ENCODE peak calls at places on chromosomes 3 and 15, in eight cellular contexts. Q is brain microvascular endothelial cell; Z is tibial nerve; S is cardiac muscle cell; E is CD4-positive, alpha-beta memory T cell; A is neural progenitor cell; K is lung; J is CD8-positive, alpha-beta memory T cell. W is an unnamed sample. For H3K27me3, the result is how much of the 10 kb centered on the place peaks cover.

GRCh38 chr3:12040902-12041301 is 36.7 kb downstream of the SYN2 start:
- DNase-seq in K (no peak), E (no peak), J (no peak), Z (no peak), A (no peak), S (no peak), Q (no peak), W (peak)

GRCh38 chr3:158731938-158732855 is at the start of gene RARRES1:
- DNase-seq in S (peak), A (peak), J (no peak), Q (peak), K (peak), E (no peak), Z (peak), W (no peak)

GRCh38 chr15:95930659-95931375 is 399.7 kb upstream of the NR2F2 start:
- DNase-seq in K (no peak), S (no peak), Z (no peak), Q (no peak), A (no peak), E (no peak), J (no peak), W (no peak)

GRCh38 chr3:177589921-177590336 is 392.6 kb upstream of the TBL1XR1 start:
- DNase-seq in J (no peak), Z (peak), Q (peak), A (peak), E (no peak), K (peak), S (no peak), W (no peak)

GRCh38 chr3:29955413-29955812 is 651.0 kb upstream of the TGFBR2 start:
- DNase-seq in E (no peak), Z (no peak), A (no peak), S (no peak), J (no peak), Q (no peak), K (no peak), W (no peak)

GRCh38 chr15:88401269-88401971 is 65.8 kb downstream of the MRPL46 start:
- DNase-seq in A (no peak), K (no peak), Z (no peak), S (no peak), Q (no peak), J (no peak), E (no peak), W (no peak)

GRCh38 chr15:77031376-77032050 is 36.6 kb downstream of the PSTPIP1 start:
- DNase-seq in A (no peak), K (no peak), Z (no peak), S (no peak), E (no peak), J (no peak), Q (no peak), W (no peak)

GRCh38 chr3:132690040-132690439 is 29.9 kb downstream of the UBA5 start:
- DNase-seq in Z (no peak), J (no peak), Q (no peak), A (no peak), K (no peak), E (no peak), S (peak), W (no peak)

GRCh38 chr15:79122943-79123342 is 32.4 kb upstream of the RASGRF1 start:
- DNase-seq in S (no peak), J (no peak), E (no peak), A (no peak), Q (no peak), Z (no peak), K (no peak), W (no peak)

GRCh38 chr15:88621789-88622604 is 857 bp downstream of the AEN start:
- DNase-seq in J (peak), Q (peak), A (peak), E (peak), S (peak), Z (no peak), K (no peak), W (no peak)

GRCh38 chr3:196073188-196073838 is 8.6 kb downstream of the TFRC start:
- DNase-seq in E (peak), Q (peak), J (peak), K (peak), A (peak), Z (peak), S (peak), W (peak)

GRCh38 chr15:101329309-101329863 is 34.3 kb upstream of the SNRPA1 start:
- DNase-seq in Q (no peak), A (no peak), E (no peak), J (no peak), S (no peak), Z (no peak), K (no peak), W (no peak)

GRCh38 chr3:94063497-94064119 is 747 bp downstream of the NSUN3 start:
- DNase-seq in A (no peak), J (no peak), Z (no peak), K (no peak), Q (no peak), S (no peak), E (no peak), W (no peak)

GRCh38 chr3:125662675-125663074 is 67.4 kb upstream of the OSBPL11 start:
- DNase-seq in Q (no peak), K (no peak), E (no peak), Z (no peak), J (no peak), S (no peak), A (no peak), W (no peak)

GRCh38 chr3:64341355-64341754 is 116.1 kb upstream of the PRICKLE2 start:
- DNase-seq in A (peak), E (no peak), J (no peak), Q (no peak), K (no peak), S (no peak), Z (no peak), W (peak)
- H3K27ac ChIP-seq in A (no peak), E (no peak), J (no peak), Q (peak), K (peak), S (no peak), Z (no peak), W (no peak)

DNA sequence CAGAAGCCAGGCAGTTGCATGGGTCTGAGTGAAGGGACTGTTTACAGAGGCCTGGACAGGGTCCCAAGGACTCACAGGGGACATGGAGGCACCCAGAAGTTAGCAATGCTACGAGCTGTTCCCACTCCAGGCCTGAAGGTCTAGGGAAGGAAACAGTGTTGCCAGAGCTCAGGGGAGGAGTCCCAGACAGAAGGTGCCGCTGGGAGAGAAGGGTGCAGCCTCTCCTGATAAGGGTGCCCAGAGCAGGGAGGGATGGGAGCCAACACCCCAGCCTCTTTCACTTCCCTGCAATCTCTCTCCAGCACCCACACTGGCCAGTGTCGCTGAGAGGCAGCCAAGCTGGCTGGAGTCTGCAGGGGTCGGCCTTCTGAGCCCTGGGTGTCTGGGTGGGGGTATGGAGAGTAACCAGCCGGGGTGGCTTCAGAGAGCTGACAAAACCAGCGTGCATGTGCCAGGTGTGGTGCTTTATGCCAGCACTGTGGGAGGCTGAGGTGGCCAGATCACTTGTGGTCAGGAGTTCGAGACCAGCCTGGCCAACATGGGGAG is 61.2 kb upstream of the PRR23E start:
- DNase-seq in Z (no peak), E (no peak), J (no peak), S (no peak), A (no peak), Q (no peak), K (no peak), W (no peak)
- H3K27me3 ChIP-seq in Z (under half), E (under half), J (under half), S (under half), A (under half), Q (under half), K (under half), W (under half)

DNA sequence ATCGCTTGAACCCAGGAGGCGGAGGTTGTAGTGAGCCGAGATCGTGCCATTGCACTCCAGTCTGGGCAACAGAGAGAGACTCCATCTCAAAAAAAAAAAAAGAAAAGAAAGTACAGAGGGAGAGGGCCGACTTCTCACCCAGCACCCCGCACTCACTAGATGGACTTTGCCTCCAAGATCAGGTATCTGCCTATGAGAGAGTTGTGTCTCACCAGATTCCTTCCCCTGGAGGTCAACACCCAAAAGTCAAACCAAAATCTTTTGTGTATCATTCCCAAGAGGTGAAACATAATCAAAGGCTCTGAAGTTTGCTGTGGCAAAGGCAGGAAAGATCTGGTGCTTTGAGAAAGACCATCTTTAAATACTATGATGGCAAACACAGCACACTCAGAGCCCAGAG is 51.2 kb downstream of the HMCES start:
- DNase-seq in E (no peak), A (no peak), J (no peak), K (no peak), Z (no peak), S (no peak), Q (no peak), W (no peak)
- H3K27ac ChIP-seq in E (no peak), A (no peak), J (no peak), K (no peak), Z (no peak), S (no peak), Q (no peak), W (no peak)

DNA sequence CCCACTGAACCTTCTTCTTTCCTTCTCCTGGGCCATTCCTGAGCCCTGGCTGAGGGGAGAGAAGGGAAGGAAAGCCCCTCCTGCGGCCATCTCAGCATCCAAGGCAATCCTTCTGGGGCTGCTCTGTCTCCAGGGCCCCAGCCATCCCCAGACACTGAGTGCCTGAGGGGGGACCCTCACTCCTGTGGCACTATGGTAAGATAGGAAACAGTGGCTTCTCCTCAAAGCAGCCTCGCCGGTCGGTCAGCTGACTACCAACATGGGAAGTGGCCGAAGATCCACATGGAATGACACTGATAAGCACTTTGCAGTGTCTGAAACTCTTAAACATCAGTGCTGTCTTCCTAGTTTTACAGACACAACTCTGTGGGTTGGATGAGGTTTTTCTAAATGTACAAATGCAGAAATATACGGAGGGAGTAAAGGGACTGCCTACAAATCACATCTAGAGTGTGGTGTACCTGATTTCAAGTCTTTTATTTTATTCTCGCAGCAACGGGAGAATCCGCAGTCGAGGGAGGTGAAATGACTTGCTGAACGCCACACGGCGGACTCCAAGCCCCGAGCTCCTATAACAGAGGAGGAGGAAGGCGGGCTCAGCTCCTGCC is 973 bp upstream of the ITPKA start:
- DNase-seq in A (peak), Z (no peak), E (no peak), K (no peak), J (no peak), S (no peak), Q (no peak), W (no peak)
- H3K27me3 ChIP-seq in A (half or more), Z (under half), E (under half), K (under half), J (under half), S (half or more), Q (under half), W (under half)

GRCh38 chr3:171789759-171790505 is 20.4 kb downstream of the PLD1 start:
- DNase-seq in J (no peak), Z (no peak), A (peak), S (no peak), K (no peak), Q (no peak), E (no peak), W (no peak)
- H3K27ac ChIP-seq in J (no peak), Z (no peak), A (no peak), S (no peak), K (no peak), Q (no peak), E (no peak), W (peak)

GRCh38 chr15:93076217-93076616 is 12.8 kb downstream of the RGMA start:
- DNase-seq in S (no peak), E (no peak), A (no peak), Z (no peak), Q (no peak), K (no peak), J (no peak), W (no peak)
- H3K27me3 ChIP-seq in S (half or more), E (under half), A (under half), Z (under half), Q (under half), K (under half), J (under half), W (under half)

DNA sequence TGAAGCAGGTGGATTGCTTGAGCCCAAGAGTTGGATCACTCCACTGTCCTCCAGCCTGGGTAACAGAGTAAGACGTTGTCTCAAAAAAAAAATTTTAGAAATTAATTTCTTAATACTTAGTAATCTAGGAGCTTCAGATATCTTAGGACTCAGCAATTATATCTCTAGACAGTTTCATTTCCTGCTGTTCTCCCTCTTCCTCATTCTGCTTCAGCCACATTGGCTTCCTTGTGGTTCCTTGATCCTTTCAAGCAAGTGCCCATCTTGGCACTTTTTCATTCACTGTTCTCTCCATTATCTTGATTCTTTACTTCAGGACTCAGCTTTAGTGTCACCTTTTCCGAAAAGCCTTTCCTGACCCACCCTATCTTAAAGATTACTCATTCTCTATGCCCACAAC is 22.5 kb downstream of the TMEM202 start:
- DNase-seq in K (no peak), S (no peak), J (no peak), E (no peak), Q (no peak), Z (no peak), A (no peak), W (no peak)
- H3K27ac ChIP-seq in K (no peak), S (no peak), J (no peak), E (no peak), Q (no peak), Z (no peak), A (no peak), W (no peak)